ENCODE peak calls at places on chromosomes 7 and 10, in seven cellular contexts. One of them, this sample, is unnamed.

GRCh38 chr7:104034679-104035078 is 45.2 kb upstream of the RELN start:
- DNase-seq in WERI-Rb-1: no peak
- DNase-seq in ovary: no peak
- DNase-seq in astrocyte: no peak
- DNase-seq in A549: no peak
- DNase-seq in left ventricle myocardium inferior: no peak
- DNase-seq in hepatocyte: no peak
- DNase-seq in this sample: no peak

GRCh38 chr7:95330194-95331003 is 6.1 kb upstream of the PON1 start:
- DNase-seq in WERI-Rb-1: no peak
- DNase-seq in ovary: no peak
- DNase-seq in astrocyte: no peak
- DNase-seq in A549: no peak
- DNase-seq in left ventricle myocardium inferior: no peak
- DNase-seq in hepatocyte: no peak
- DNase-seq in this sample: peak; percentile 7

GRCh38 chr10:73923935-73924598 is 13.1 kb downstream of the PLAU start:
- DNase-seq in WERI-Rb-1: no peak
- DNase-seq in ovary: no peak
- DNase-seq in astrocyte: no peak
- DNase-seq in A549: no peak
- DNase-seq in left ventricle myocardium inferior: no peak
- DNase-seq in hepatocyte: no peak
- DNase-seq in this sample: no peak

GRCh38 chr10:101781984-101782810 is 1.0 kb downstream of the NPM3 start:
- DNase-seq in WERI-Rb-1: no peak
- DNase-seq in ovary: no peak
- DNase-seq in astrocyte: no peak
- DNase-seq in A549: no peak
- DNase-seq in left ventricle myocardium inferior: no peak
- DNase-seq in hepatocyte: no peak
- DNase-seq in this sample: no peak

GRCh38 chr10:97768322-97769315 is 3.2 kb downstream of the SFRP5 start:
- DNase-seq in WERI-Rb-1: no peak
- DNase-seq in ovary: no peak
- DNase-seq in astrocyte: no peak
- DNase-seq in A549: no peak
- DNase-seq in left ventricle myocardium inferior: no peak
- DNase-seq in hepatocyte: no peak
- DNase-seq in this sample: no peak

GRCh38 chr7:42342381-42342780 is 105.4 kb upstream of the GLI3 start:
- DNase-seq in WERI-Rb-1: no peak
- DNase-seq in ovary: no peak
- DNase-seq in astrocyte: no peak
- DNase-seq in A549: no peak
- DNase-seq in left ventricle myocardium inferior: no peak
- DNase-seq in hepatocyte: no peak
- DNase-seq in this sample: no peak

GRCh38 chr7:54161621-54162020 is 380.6 kb upstream of the VSTM2A start:
- DNase-seq in WERI-Rb-1: no peak
- DNase-seq in ovary: no peak
- DNase-seq in astrocyte: no peak
- DNase-seq in A549: no peak
- DNase-seq in left ventricle myocardium inferior: no peak
- DNase-seq in hepatocyte: no peak
- DNase-seq in this sample: no peak

GRCh38 chr7:23076774-23077173 is 28.8 kb upstream of the KLHL7 start:
- DNase-seq in WERI-Rb-1: no peak
- DNase-seq in ovary: no peak
- DNase-seq in astrocyte: no peak
- DNase-seq in A549: no peak
- DNase-seq in left ventricle myocardium inferior: no peak
- DNase-seq in hepatocyte: no peak
- DNase-seq in this sample: no peak

GRCh38 chr10:71218046-71218832 is 5.9 kb downstream of the UNC5B start:
- DNase-seq in WERI-Rb-1: no peak
- DNase-seq in ovary: no peak
- DNase-seq in astrocyte: peak; percentile 79
- DNase-seq in A549: peak; percentile 36
- DNase-seq in left ventricle myocardium inferior: no peak
- DNase-seq in hepatocyte: no peak
- DNase-seq in this sample: no peak

GRCh38 chr10:22550732-22551131 is 163.6 kb downstream of the PIP4K2A start:
- DNase-seq in WERI-Rb-1: peak; percentile 56
- DNase-seq in ovary: peak; percentile 54
- DNase-seq in astrocyte: no peak
- DNase-seq in A549: peak; percentile 41
- DNase-seq in left ventricle myocardium inferior: peak; percentile 44
- DNase-seq in hepatocyte: peak; percentile 39
- DNase-seq in this sample: peak; percentile 71

GRCh38 chr7:117673367-117673766 is 193.5 kb downstream of the CFTR start:
- DNase-seq in WERI-Rb-1: no peak
- DNase-seq in ovary: no peak
- DNase-seq in astrocyte: peak; percentile 16
- DNase-seq in A549: no peak
- DNase-seq in left ventricle myocardium inferior: peak; percentile 18
- DNase-seq in hepatocyte: peak; percentile 73
- DNase-seq in this sample: no peak

GRCh38 chr10:124975977-124976514 is 34.1 kb downstream of the ZRANB1 start:
- DNase-seq in WERI-Rb-1: no peak
- DNase-seq in ovary: no peak
- DNase-seq in astrocyte: peak; percentile 64
- DNase-seq in A549: no peak
- DNase-seq in left ventricle myocardium inferior: no peak
- DNase-seq in hepatocyte: no peak
- DNase-seq in this sample: no peak

GRCh38 chr10:96090463-96090800 is 39.7 kb upstream of the ZNF518A start:
- DNase-seq in WERI-Rb-1: no peak
- DNase-seq in ovary: peak; percentile 30
- DNase-seq in astrocyte: no peak
- DNase-seq in A549: no peak
- DNase-seq in left ventricle myocardium inferior: no peak
- DNase-seq in hepatocyte: no peak
- DNase-seq in this sample: no peak

GRCh38 chr10:80289451-80290287 is at the start of gene MAT1A:
- DNase-seq in WERI-Rb-1: no peak
- DNase-seq in ovary: no peak
- DNase-seq in astrocyte: no peak
- DNase-seq in A549: peak; percentile 36
- DNase-seq in left ventricle myocardium inferior: no peak
- DNase-seq in hepatocyte: peak; percentile 56
- DNase-seq in this sample: peak; percentile 37

GRCh38 chr10:43884516-43885105 is 235.9 kb upstream of the ZNF32 start:
- DNase-seq in WERI-Rb-1: no peak
- DNase-seq in ovary: no peak
- DNase-seq in astrocyte: no peak
- DNase-seq in A549: no peak
- DNase-seq in left ventricle myocardium inferior: no peak
- DNase-seq in hepatocyte: no peak
- DNase-seq in this sample: no peak

GRCh38 chr7:36284470-36284869 is 105.2 kb upstream of the ANLN start:
- DNase-seq in WERI-Rb-1: no peak
- DNase-seq in ovary: no peak
- DNase-seq in astrocyte: no peak
- DNase-seq in A549: no peak
- DNase-seq in left ventricle myocardium inferior: no peak
- DNase-seq in hepatocyte: no peak
- DNase-seq in this sample: no peak

GRCh38 chr10:133592716-133593115 is 27.3 kb upstream of the SYCE1 start:
- DNase-seq in WERI-Rb-1: no peak
- DNase-seq in ovary: no peak
- DNase-seq in astrocyte: no peak
- DNase-seq in A549: no peak
- DNase-seq in left ventricle myocardium inferior: no peak
- DNase-seq in hepatocyte: no peak
- DNase-seq in this sample: no peak

GRCh38 chr7:102992820-102993531 is 80.2 kb downstream of the LRRC17 start:
- DNase-seq in WERI-Rb-1: no peak
- DNase-seq in ovary: no peak
- DNase-seq in astrocyte: peak; percentile 98
- DNase-seq in A549: peak; percentile 58
- DNase-seq in left ventricle myocardium inferior: no peak
- DNase-seq in hepatocyte: peak; percentile 30
- DNase-seq in this sample: no peak

GRCh38 chr7:63047546-63047945 is 951.1 kb upstream of the ZNF722 start:
- DNase-seq in WERI-Rb-1: no peak
- DNase-seq in ovary: no peak
- DNase-seq in astrocyte: no peak
- DNase-seq in A549: no peak
- DNase-seq in left ventricle myocardium inferior: no peak
- DNase-seq in hepatocyte: no peak
- DNase-seq in this sample: no peak

GRCh38 chr10:25725917-25726716 is 207.9 kb upstream of the MYO3A start:
- DNase-seq in WERI-Rb-1: peak; percentile 30
- DNase-seq in ovary: no peak
- DNase-seq in astrocyte: peak; percentile 26
- DNase-seq in A549: peak; percentile 66
- DNase-seq in left ventricle myocardium inferior: no peak
- DNase-seq in hepatocyte: peak; percentile 79
- DNase-seq in this sample: peak; percentile 89

GRCh38 chr7:130972201-130972600 is 238.2 kb upstream of the KLF14 start:
- DNase-seq in WERI-Rb-1: no peak
- DNase-seq in ovary: no peak
- DNase-seq in astrocyte: no peak
- DNase-seq in A549: no peak
- DNase-seq in left ventricle myocardium inferior: no peak
- DNase-seq in hepatocyte: no peak
- DNase-seq in this sample: no peak

GRCh38 chr7:12942599-12942998 is 255.2 kb downstream of the ARL4A start:
- DNase-seq in WERI-Rb-1: no peak
- DNase-seq in ovary: no peak
- DNase-seq in astrocyte: peak; percentile 60
- DNase-seq in A549: peak; percentile 45
- DNase-seq in left ventricle myocardium inferior: no peak
- DNase-seq in hepatocyte: peak; percentile 49
- DNase-seq in this sample: no peak

GRCh38 chr10:72310241-72310633 is 36.5 kb downstream of the DDIT4 start:
- DNase-seq in WERI-Rb-1: no peak
- DNase-seq in ovary: peak; percentile 51
- DNase-seq in astrocyte: no peak
- DNase-seq in A549: no peak
- DNase-seq in left ventricle myocardium inferior: no peak
- DNase-seq in hepatocyte: no peak
- DNase-seq in this sample: no peak
- TF ChIP-seq CTCF in WERI-Rb-1: no peak
- TF ChIP-seq CTCF in ovary: no peak
- TF ChIP-seq CTCF in astrocyte: no peak
- TF ChIP-seq CTCF in A549: no peak
- TF ChIP-seq CTCF in left ventricle myocardium inferior: no peak
- TF ChIP-seq CTCF in hepatocyte: no peak
- TF ChIP-seq CTCF in this sample: no peak

GRCh38 chr10:114616103-114616502 is 42.0 kb downstream of the ABLIM1 start:
- DNase-seq in WERI-Rb-1: no peak
- DNase-seq in ovary: no peak
- DNase-seq in astrocyte: no peak
- DNase-seq in A549: no peak
- DNase-seq in left ventricle myocardium inferior: no peak
- DNase-seq in hepatocyte: no peak
- DNase-seq in this sample: no peak

GRCh38 chr10:114616516-114616915 is 41.6 kb downstream of the ABLIM1 start:
- DNase-seq in WERI-Rb-1: no peak
- DNase-seq in ovary: no peak
- DNase-seq in astrocyte: no peak
- DNase-seq in A549: no peak
- DNase-seq in left ventricle myocardium inferior: no peak
- DNase-seq in hepatocyte: no peak
- DNase-seq in this sample: no peak

GRCh38 chr10:114618722-114619121 is 39.4 kb downstream of the ABLIM1 start:
- DNase-seq in WERI-Rb-1: no peak
- DNase-seq in ovary: no peak
- DNase-seq in astrocyte: no peak
- DNase-seq in A549: no peak
- DNase-seq in left ventricle myocardium inferior: no peak
- DNase-seq in hepatocyte: no peak
- DNase-seq in this sample: no peak

GRCh38 chr10:114613237-114613979 is 44.7 kb downstream of the ABLIM1 start:
- DNase-seq in WERI-Rb-1: no peak
- DNase-seq in ovary: no peak
- DNase-seq in astrocyte: no peak
- DNase-seq in A549: peak; percentile 34
- DNase-seq in left ventricle myocardium inferior: no peak
- DNase-seq in hepatocyte: no peak
- DNase-seq in this sample: no peak

DNA sequence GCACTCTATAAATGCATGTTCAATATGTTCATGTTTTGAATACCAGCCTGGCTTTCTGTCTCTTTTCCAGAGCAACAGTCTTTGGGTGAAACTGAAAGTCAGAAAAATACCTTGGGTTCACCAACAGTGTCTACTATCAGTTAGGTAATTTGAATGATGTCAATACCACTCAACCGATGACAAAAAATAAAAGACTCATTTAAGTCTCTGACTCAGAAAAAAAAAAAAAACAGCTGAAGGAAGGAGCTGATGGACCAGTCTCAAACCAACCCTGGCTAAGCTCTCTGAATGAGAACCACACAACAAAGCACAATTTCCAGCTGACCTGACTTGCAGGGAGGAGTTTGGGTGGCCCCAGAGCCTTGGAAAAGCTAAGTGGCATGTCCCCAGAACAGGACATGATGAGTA is 42.5 kb downstream of the ABLIM1 start:
- DNase-seq in WERI-Rb-1: no peak
- DNase-seq in ovary: no peak
- DNase-seq in astrocyte: no peak
- DNase-seq in A549: no peak
- DNase-seq in left ventricle myocardium inferior: no peak
- DNase-seq in hepatocyte: no peak
- DNase-seq in this sample: no peak
- H3K27ac ChIP-seq in WERI-Rb-1: no peak overlapping the region
- H3K27ac ChIP-seq in ovary: no peak overlapping the region
- H3K27ac ChIP-seq in astrocyte: no peak overlapping the region
- H3K27ac ChIP-seq in A549: no peak overlapping the region
- H3K27ac ChIP-seq in left ventricle myocardium inferior: peak overlapping the region; percentile 78
- H3K27ac ChIP-seq in hepatocyte: no peak overlapping the region
- H3K27ac ChIP-seq in this sample: no peak overlapping the region

GRCh38 chr7:30309842-30310435 is 25.5 kb downstream of the ZNRF2 start:
- DNase-seq in WERI-Rb-1: no peak
- DNase-seq in ovary: no peak
- DNase-seq in astrocyte: no peak
- DNase-seq in A549: no peak
- DNase-seq in left ventricle myocardium inferior: no peak
- DNase-seq in hepatocyte: no peak
- DNase-seq in this sample: no peak
- H3K4me3 ChIP-seq in WERI-Rb-1: no peak overlapping the region
- H3K4me3 ChIP-seq in ovary: no peak overlapping the region
- H3K4me3 ChIP-seq in astrocyte: no peak overlapping the region
- H3K4me3 ChIP-seq in A549: no peak overlapping the region
- H3K4me3 ChIP-seq in left ventricle myocardium inferior: no peak overlapping the region
- H3K4me3 ChIP-seq in hepatocyte: no peak overlapping the region
- H3K4me3 ChIP-seq in this sample: no peak overlapping the region

DNA sequence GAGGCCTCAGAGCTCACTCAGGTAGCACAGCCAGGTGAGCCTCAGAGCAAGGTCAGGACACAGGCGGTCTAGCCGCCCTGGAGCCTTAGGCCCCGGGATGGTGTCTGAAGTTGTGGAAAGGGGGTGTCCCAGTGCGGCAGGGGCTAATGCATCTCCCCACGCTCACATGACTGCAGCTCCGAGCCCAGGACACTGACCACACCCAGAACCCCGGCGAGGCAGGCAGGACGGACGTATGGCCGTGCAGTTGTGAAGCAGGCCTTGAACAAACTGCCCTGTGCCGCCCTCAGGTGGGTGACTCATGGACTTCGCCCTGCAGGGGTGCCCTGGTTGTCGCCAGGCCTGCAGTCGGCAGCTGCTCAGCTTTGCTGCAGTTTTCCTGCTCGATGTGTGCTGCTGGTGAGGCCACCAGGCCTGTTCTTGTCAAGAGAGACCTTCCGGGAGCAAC is 5.0 kb upstream of the PRKAR1B start:
- DNase-seq in WERI-Rb-1: peak; percentile 81
- DNase-seq in ovary: peak; percentile 33
- DNase-seq in astrocyte: peak; percentile 22
- DNase-seq in A549: peak; percentile 47
- DNase-seq in left ventricle myocardium inferior: peak; percentile 51
- DNase-seq in hepatocyte: peak; percentile 75
- DNase-seq in this sample: no peak
- TF ChIP-seq CTCF in WERI-Rb-1: peak; percentile 81
- TF ChIP-seq CTCF in ovary: no peak
- TF ChIP-seq CTCF in astrocyte: no peak
- TF ChIP-seq CTCF in A549: no peak
- TF ChIP-seq CTCF in left ventricle myocardium inferior: peak; percentile 67
- TF ChIP-seq CTCF in hepatocyte: no peak
- TF ChIP-seq CTCF in this sample: no peak

This sample was measured in A673.